ENCODE peak calls at places on chromosome 13, in eight cellular contexts. I is B cell, J is lower lobe of right lung, R is astrocyte of the spinal cord, U is upper lobe of right lung, Z is DMS153, P is MM.1S, W is foreskin fibroblast. Q is an unnamed sample.

GRCh38 chr13:40668335-40668734 is 1.9 kb upstream of the FOXO1 start:
- DNase-seq in U (no peak), I (peak), W (peak), P (peak), Z (no peak), R (no peak), J (no peak), Q (peak)

GRCh38 chr13:87035538-87035937 is 635.6 kb upstream of the SLITRK5 start:
- DNase-seq in R (no peak), J (no peak), Z (no peak), I (no peak), W (no peak), U (no peak), P (no peak), Q (no peak)

GRCh38 chr13:59384154-59384553 is 779.6 kb downstream of the DIAPH3 start:
- DNase-seq in R (no peak), Z (no peak), P (no peak), I (no peak), W (no peak), J (no peak), U (no peak), Q (no peak)

GRCh38 chr13:23723463-23723862 is 153.3 kb downstream of the TNFRSF19 start:
- DNase-seq in I (no peak), P (no peak), R (peak), W (peak), J (no peak), U (no peak), Z (no peak), Q (no peak)

GRCh38 chr13:100529666-100530065 is 58.9 kb downstream of the GGACT start:
- DNase-seq in Z (no peak), P (no peak), J (no peak), U (no peak), W (no peak), R (no peak), I (no peak), Q (no peak)

GRCh38 chr13:39411501-39411900 is 191.5 kb downstream of the LHFPL6 start:
- DNase-seq in R (no peak), J (no peak), P (no peak), W (no peak), Z (no peak), I (no peak), U (no peak), Q (no peak)

GRCh38 chr13:48315981-48316380 is 12.4 kb downstream of the RB1 start:
- DNase-seq in U (no peak), R (no peak), P (no peak), W (peak), J (no peak), Z (no peak), I (no peak), Q (no peak)

GRCh38 chr13:37495046-37495445 is 103.5 kb downstream of the POSTN start:
- DNase-seq in U (no peak), R (peak), I (no peak), Z (peak), P (no peak), W (peak), J (no peak), Q (no peak)

GRCh38 chr13:99982741-99983400 is 1.3 kb downstream of the ZIC2 start:
- DNase-seq in R (no peak), I (no peak), P (no peak), Z (no peak), W (no peak), U (no peak), J (no peak), Q (no peak)

GRCh38 chr13:97566907-97567306 is 132.9 kb downstream of the RAP2A start:
- DNase-seq in Z (no peak), J (no peak), I (no peak), R (no peak), W (no peak), P (no peak), U (no peak), Q (no peak)

Q was measured in GM13976.